ENCODE peak calls at places on chromosomes 1 and 21, in six cellular contexts. Q is stimulated activated effector memory CD8-positive, alpha-beta T cell treated with anti-CD3 and anti-CD28 coated beads, Interleukin-12 subunit alpha, Interleukin-12 subunit beta, amount 100 ng/mL, for 72 hours; G is amniotic stem cell; J is lung; Z is anterior cingulate cortex; X is stimulated activated CD8-positive, alpha-beta memory T cell treated with anti-CD3 and anti-CD28 coated beads, Interleukin-7, amount 100 ng/mL, for 4 hours. W is an unnamed sample.

GRCh38 chr1:39679821-39680220 is 7.9 kb upstream of the NT5C1A start:
- DNase-seq in Q (no peak), X (no peak), Z (no peak), J (no peak), G (no peak), W (no peak)

GRCh38 chr1:88983791-88984552 is 8.5 kb downstream of the KYAT3 start:
- DNase-seq in G (no peak), Q (no peak), J (no peak), X (no peak), Z (no peak), W (no peak)

GRCh38 chr1:47685763-47686066 is 247.9 kb downstream of the FOXD2 start:
- DNase-seq in G (no peak), Q (no peak), Z (no peak), X (no peak), J (no peak), W (no peak)

GRCh38 chr1:87963566-87963965 is 634.9 kb downstream of the LMO4 start:
- DNase-seq in Q (no peak), J (no peak), G (no peak), X (no peak), Z (no peak), W (no peak)

GRCh38 chr1:221074325-221074724 is 195.1 kb downstream of the HLX start:
- DNase-seq in J (no peak), G (no peak), Z (no peak), X (no peak), Q (no peak), W (no peak)

GRCh38 chr21:25750085-25750484 is 15.3 kb downstream of the GABPA start:
- DNase-seq in J (no peak), X (no peak), Z (no peak), Q (no peak), G (no peak), W (no peak)

GRCh38 chr1:77202746-77203145 is 16.5 kb downstream of the PIGK start:
- DNase-seq in Z (no peak), X (no peak), Q (no peak), J (no peak), G (no peak), W (no peak)

GRCh38 chr1:37588939-37589338 is 6.8 kb downstream of the GNL2 start:
- DNase-seq in J (no peak), Q (no peak), X (no peak), G (no peak), Z (no peak), W (no peak)

GRCh38 chr1:19756480-19756879 is 43.2 kb downstream of the TMCO4 start:
- DNase-seq in Z (no peak), G (no peak), X (no peak), J (no peak), Q (no peak), W (no peak)

GRCh38 chr21:44530221-44530902 is 9.6 kb downstream of the KRTAP10-1 start:
- DNase-seq in G (no peak), Q (no peak), X (no peak), Z (no peak), J (no peak), W (no peak)

GRCh38 chr1:198107041-198107440 is 49.8 kb upstream of the NEK7 start:
- DNase-seq in X (no peak), Z (no peak), J (no peak), G (no peak), Q (no peak), W (no peak)

GRCh38 chr1:78419309-78419708 is 71.5 kb upstream of the PTGFR start:
- DNase-seq in J (no peak), G (peak), X (no peak), Q (no peak), Z (no peak), W (no peak)

GRCh38 chr1:61182049-61182448 is 99.7 kb downstream of the NFIA start:
- DNase-seq in Q (no peak), Z (no peak), J (no peak), X (no peak), G (no peak), W (no peak)

GRCh38 chr21:21029159-21029558 is 30.9 kb downstream of the NCAM2 start:
- DNase-seq in G (no peak), Q (no peak), X (no peak), J (no peak), Z (no peak), W (no peak)

GRCh38 chr21:45142469-45142868 is 68.1 kb downstream of the ADARB1 start:
- DNase-seq in J (no peak), Z (no peak), Q (no peak), G (no peak), X (no peak), W (no peak)

GRCh38 chr1:19076841-19077616 is 120.6 kb upstream of the IFFO2 start:
- DNase-seq in G (no peak), J (no peak), Z (no peak), X (no peak), Q (no peak), W (no peak)

GRCh38 chr1:38344705-38345104 is 298.1 kb upstream of the POU3F1 start:
- DNase-seq in J (no peak), G (no peak), Z (no peak), Q (no peak), X (no peak), W (no peak)

GRCh38 chr21:34596561-34597271 is 18.2 kb downstream of the RCAN1 start:
- DNase-seq in X (no peak), Q (no peak), G (no peak), J (no peak), Z (no peak), W (no peak)

GRCh38 chr1:3174487-3175247 is 105.7 kb downstream of the PRDM16 start:
- DNase-seq in J (peak), G (no peak), Q (no peak), Z (peak), X (no peak), W (no peak)

W was measured in posterior cingulate gyrus.